ENCODE peak calls at places on chromosomes 3 and 15, in eight cellular contexts. One of them, this sample, is unnamed.
A peak's percentile ranks its signal among the peaks of the same experiment; 100 is the strongest.

GRCh38 chr3:150227839-150228238 is 180.3 kb upstream of the TSC22D2 start:
- DNase-seq in pancreas: no peak
- DNase-seq in mammary epithelial cell: no peak
- DNase-seq in fibroblast of mammary gland: peak; percentile 72
- DNase-seq in AG09319: no peak
- DNase-seq in GM20000: peak; percentile 47
- DNase-seq in neural crest cell: peak; percentile 88
- DNase-seq in PC-9: peak; percentile 65
- DNase-seq in this sample: peak; percentile 55

GRCh38 chr3:133457025-133457424 is 57.2 kb downstream of the BFSP2 start:
- DNase-seq in pancreas: no peak
- DNase-seq in neural crest cell: no peak
- DNase-seq in fibroblast of mammary gland: no peak
- DNase-seq in PC-9: no peak
- DNase-seq in mammary epithelial cell: no peak
- DNase-seq in AG09319: no peak
- DNase-seq in GM20000: no peak
- DNase-seq in this sample: no peak

GRCh38 chr3:115072265-115073008 is 74.7 kb downstream of the ZBTB20 start:
- DNase-seq in GM20000: no peak
- DNase-seq in mammary epithelial cell: peak; percentile 56
- DNase-seq in neural crest cell: no peak
- DNase-seq in fibroblast of mammary gland: peak; percentile 70
- DNase-seq in pancreas: no peak
- DNase-seq in PC-9: no peak
- DNase-seq in AG09319: no peak
- DNase-seq in this sample: peak; percentile 55

GRCh38 chr3:83740504-83740903 is 1218.3 kb upstream of the CADM2 start:
- DNase-seq in neural crest cell: no peak
- DNase-seq in GM20000: no peak
- DNase-seq in AG09319: no peak
- DNase-seq in pancreas: no peak
- DNase-seq in fibroblast of mammary gland: no peak
- DNase-seq in PC-9: no peak
- DNase-seq in mammary epithelial cell: no peak
- DNase-seq in this sample: no peak

GRCh38 chr3:40152482-40153133 is 156.9 kb upstream of the EIF1B start:
- DNase-seq in fibroblast of mammary gland: no peak
- DNase-seq in mammary epithelial cell: peak; percentile 20
- DNase-seq in AG09319: no peak
- DNase-seq in neural crest cell: no peak
- DNase-seq in pancreas: no peak
- DNase-seq in PC-9: no peak
- DNase-seq in GM20000: no peak
- DNase-seq in this sample: peak; percentile 75

GRCh38 chr15:96285715-96286367 is 44.7 kb upstream of the NR2F2 start:
- DNase-seq in AG09319: no peak
- DNase-seq in PC-9: no peak
- DNase-seq in fibroblast of mammary gland: no peak
- DNase-seq in neural crest cell: no peak
- DNase-seq in pancreas: no peak
- DNase-seq in mammary epithelial cell: no peak
- DNase-seq in GM20000: no peak
- DNase-seq in this sample: no peak

GRCh38 chr3:54034971-54035370 is 87.4 kb upstream of the CACNA2D3 start:
- DNase-seq in fibroblast of mammary gland: no peak
- DNase-seq in neural crest cell: no peak
- DNase-seq in mammary epithelial cell: peak; percentile 78
- DNase-seq in GM20000: no peak
- DNase-seq in PC-9: no peak
- DNase-seq in AG09319: no peak
- DNase-seq in pancreas: no peak
- DNase-seq in this sample: no peak

GRCh38 chr15:75578206-75578947 is 738 bp downstream of the PTPN9 start:
- DNase-seq in neural crest cell: peak; percentile 22
- DNase-seq in pancreas: peak; percentile 65
- DNase-seq in mammary epithelial cell: peak; percentile 14
- DNase-seq in fibroblast of mammary gland: no peak
- DNase-seq in PC-9: peak; percentile 18
- DNase-seq in AG09319: no peak
- DNase-seq in GM20000: peak; percentile 78
- DNase-seq in this sample: peak; percentile 29

GRCh38 chr15:65901836-65902235 is 32.5 kb downstream of the RAB11A start:
- DNase-seq in pancreas: no peak
- DNase-seq in GM20000: no peak
- DNase-seq in mammary epithelial cell: no peak
- DNase-seq in AG09319: no peak
- DNase-seq in neural crest cell: no peak
- DNase-seq in fibroblast of mammary gland: no peak
- DNase-seq in PC-9: no peak
- DNase-seq in this sample: no peak

GRCh38 chr15:64387562-64388168 is at the start of gene TRIP4:
- DNase-seq in pancreas: peak; percentile 98
- DNase-seq in AG09319: peak; percentile 92
- DNase-seq in mammary epithelial cell: peak; percentile 96
- DNase-seq in GM20000: peak; percentile 89
- DNase-seq in PC-9: peak; percentile 94
- DNase-seq in neural crest cell: peak; percentile 92
- DNase-seq in fibroblast of mammary gland: peak; percentile 97
- DNase-seq in this sample: peak; percentile 99
- TF ChIP-seq CTCF in pancreas: no peak
- TF ChIP-seq CTCF in AG09319: peak; percentile 11
- TF ChIP-seq CTCF in mammary epithelial cell: no peak
- TF ChIP-seq CTCF in GM20000: peak; percentile 2
- TF ChIP-seq CTCF in PC-9: no peak
- TF ChIP-seq CTCF in neural crest cell: no peak
- TF ChIP-seq CTCF in fibroblast of mammary gland: no peak
- TF ChIP-seq CTCF in this sample: peak; percentile 13

DNA sequence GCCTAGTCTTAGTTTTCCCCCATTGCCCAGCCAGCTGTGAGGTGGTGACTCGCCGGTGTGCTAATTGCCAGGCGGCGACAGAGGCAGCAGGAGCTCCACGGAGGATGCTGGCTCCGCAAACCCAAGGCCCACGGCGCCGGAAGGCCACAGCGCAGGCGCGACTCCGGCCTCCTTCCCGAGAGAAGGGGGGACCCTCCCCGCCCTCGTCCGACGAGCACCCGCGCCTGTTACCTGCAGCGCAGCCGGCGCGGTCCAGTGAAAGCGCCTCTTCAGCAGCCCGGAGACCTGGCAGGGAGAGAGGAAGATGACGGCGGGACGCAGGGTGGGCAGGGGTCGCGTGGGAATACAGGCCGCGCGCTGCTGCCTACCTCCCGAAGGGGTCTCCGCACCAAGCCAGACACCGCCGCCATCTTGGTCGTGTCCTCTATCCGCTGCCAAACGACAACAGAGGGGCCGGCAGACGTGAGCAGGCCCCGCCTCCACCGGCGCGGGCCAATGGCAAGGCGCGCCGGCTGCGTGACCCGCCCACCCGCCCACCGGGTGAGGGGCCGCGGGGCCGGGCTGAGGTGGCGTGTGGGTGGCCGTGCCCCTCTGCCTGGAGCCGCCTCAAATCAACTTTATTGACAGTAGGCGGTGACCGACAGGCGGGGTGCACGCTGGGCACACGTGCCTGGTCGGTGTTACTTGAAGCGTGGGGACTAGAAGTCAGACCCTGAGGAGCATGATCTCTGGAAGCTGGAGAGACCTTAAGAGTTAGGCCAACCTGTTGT is at the start of gene PDHB:
- DNase-seq in AG09319: peak; percentile 65
- DNase-seq in GM20000: peak; percentile 96
- DNase-seq in mammary epithelial cell: peak; percentile 86
- DNase-seq in PC-9: peak; percentile 87
- DNase-seq in fibroblast of mammary gland: peak; percentile 82
- DNase-seq in pancreas: peak; percentile 96
- DNase-seq in neural crest cell: peak; percentile 82
- DNase-seq in this sample: peak; percentile 87
- TF ChIP-seq CTCF in AG09319: no peak
- TF ChIP-seq CTCF in GM20000: no peak
- TF ChIP-seq CTCF in mammary epithelial cell: no peak
- TF ChIP-seq CTCF in PC-9: no peak
- TF ChIP-seq CTCF in fibroblast of mammary gland: no peak
- TF ChIP-seq CTCF in pancreas: no peak
- TF ChIP-seq CTCF in neural crest cell: no peak
- TF ChIP-seq CTCF in this sample: no peak

GRCh38 chr15:78734441-78735064 is 76.7 kb downstream of the ADAMTS7 start:
- DNase-seq in GM20000: no peak
- DNase-seq in mammary epithelial cell: no peak
- DNase-seq in fibroblast of mammary gland: no peak
- DNase-seq in PC-9: no peak
- DNase-seq in AG09319: no peak
- DNase-seq in neural crest cell: no peak
- DNase-seq in pancreas: no peak
- DNase-seq in this sample: no peak

GRCh38 chr15:78740904-78741274 is 70.4 kb downstream of the ADAMTS7 start:
- DNase-seq in pancreas: no peak
- DNase-seq in neural crest cell: no peak
- DNase-seq in AG09319: no peak
- DNase-seq in mammary epithelial cell: no peak
- DNase-seq in GM20000: no peak
- DNase-seq in PC-9: no peak
- DNase-seq in fibroblast of mammary gland: no peak
- DNase-seq in this sample: no peak

GRCh38 chr15:78737187-78737820 is 74.0 kb downstream of the ADAMTS7 start:
- DNase-seq in mammary epithelial cell: no peak
- DNase-seq in neural crest cell: no peak
- DNase-seq in fibroblast of mammary gland: no peak
- DNase-seq in GM20000: no peak
- DNase-seq in AG09319: no peak
- DNase-seq in pancreas: no peak
- DNase-seq in PC-9: no peak
- DNase-seq in this sample: no peak

GRCh38 chr15:78739206-78739605 is 72.1 kb downstream of the ADAMTS7 start:
- DNase-seq in neural crest cell: no peak
- DNase-seq in PC-9: no peak
- DNase-seq in GM20000: no peak
- DNase-seq in mammary epithelial cell: no peak
- DNase-seq in AG09319: no peak
- DNase-seq in pancreas: no peak
- DNase-seq in fibroblast of mammary gland: no peak
- DNase-seq in this sample: no peak

DNA sequence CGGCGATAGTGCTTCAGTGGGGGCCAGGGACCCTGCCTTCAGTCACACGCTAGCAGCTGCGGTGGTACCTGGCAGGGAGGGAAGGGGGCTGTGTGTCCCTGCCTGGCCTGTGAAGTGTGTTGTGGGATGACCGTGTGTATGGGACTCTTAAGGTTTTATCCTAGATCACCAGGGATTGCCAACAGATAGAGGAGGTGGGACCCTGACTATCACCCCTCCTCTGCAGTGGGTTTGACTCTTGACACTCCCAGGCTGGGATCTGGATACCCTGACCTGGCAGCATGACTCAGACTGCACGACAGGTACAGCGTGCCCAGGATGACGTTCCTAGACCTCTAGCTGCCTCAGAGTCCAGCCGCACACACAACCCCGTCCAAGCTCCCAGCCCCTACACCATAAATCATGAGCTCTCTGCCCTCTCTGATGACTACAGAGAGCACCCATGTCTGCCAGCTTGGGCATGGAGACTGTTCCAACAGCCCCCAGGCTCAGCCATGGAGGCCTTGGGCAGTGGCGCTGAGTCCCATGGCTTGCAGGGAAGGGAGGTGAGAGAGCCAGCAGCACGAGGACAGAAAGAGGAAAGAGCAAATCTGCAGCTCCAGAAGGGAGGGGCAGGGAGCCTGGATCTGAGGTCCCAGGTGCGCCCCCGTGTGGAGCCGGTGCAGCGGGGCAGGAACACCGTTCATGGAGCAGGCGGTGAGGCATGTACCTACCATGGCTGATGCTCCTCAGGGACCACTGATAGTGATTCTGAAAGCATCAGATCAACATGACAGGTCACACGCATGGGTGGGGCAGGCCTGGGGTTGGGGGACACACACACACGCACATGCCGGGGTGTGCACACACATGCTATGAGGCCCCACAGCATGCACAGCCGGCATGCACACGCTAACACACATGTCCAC is 71.0 kb downstream of the ADAMTS7 start:
- DNase-seq in AG09319: no peak
- DNase-seq in mammary epithelial cell: peak; percentile 51
- DNase-seq in pancreas: peak; percentile 88
- DNase-seq in neural crest cell: peak; percentile 57
- DNase-seq in fibroblast of mammary gland: peak; percentile 36
- DNase-seq in PC-9: peak; percentile 73
- DNase-seq in GM20000: no peak
- DNase-seq in this sample: peak; percentile 77
- TF ChIP-seq CTCF in AG09319: peak; percentile 33
- TF ChIP-seq CTCF in mammary epithelial cell: peak; percentile 58
- TF ChIP-seq CTCF in pancreas: peak; percentile 14
- TF ChIP-seq CTCF in neural crest cell: peak; percentile 52
- TF ChIP-seq CTCF in fibroblast of mammary gland: peak; percentile 36
- TF ChIP-seq CTCF in PC-9: peak; percentile 63
- TF ChIP-seq CTCF in GM20000: peak; percentile 51
- TF ChIP-seq CTCF in this sample: peak; percentile 64

GRCh38 chr3:179067839-179068238 is 3.8 kb downstream of the ZMAT3 start:
- DNase-seq in pancreas: no peak
- DNase-seq in mammary epithelial cell: no peak
- DNase-seq in fibroblast of mammary gland: no peak
- DNase-seq in PC-9: no peak
- DNase-seq in neural crest cell: no peak
- DNase-seq in GM20000: no peak
- DNase-seq in AG09319: no peak
- DNase-seq in this sample: no peak

GRCh38 chr3:179069762-179070390 is 1.7 kb downstream of the ZMAT3 start:
- DNase-seq in pancreas: no peak
- DNase-seq in mammary epithelial cell: peak; percentile 61
- DNase-seq in PC-9: no peak
- DNase-seq in fibroblast of mammary gland: peak; percentile 61
- DNase-seq in GM20000: no peak
- DNase-seq in AG09319: peak; percentile 16
- DNase-seq in neural crest cell: no peak
- DNase-seq in this sample: peak; percentile 53

GRCh38 chr3:179067291-179067690 is 4.3 kb downstream of the ZMAT3 start:
- DNase-seq in fibroblast of mammary gland: no peak
- DNase-seq in AG09319: no peak
- DNase-seq in PC-9: no peak
- DNase-seq in GM20000: no peak
- DNase-seq in pancreas: no peak
- DNase-seq in neural crest cell: no peak
- DNase-seq in mammary epithelial cell: no peak
- DNase-seq in this sample: no peak

GRCh38 chr3:179071161-179071568 is 444 bp downstream of the ZMAT3 start:
- DNase-seq in pancreas: no peak
- DNase-seq in neural crest cell: no peak
- DNase-seq in AG09319: no peak
- DNase-seq in GM20000: peak; percentile 72
- DNase-seq in mammary epithelial cell: peak; percentile 78
- DNase-seq in PC-9: no peak
- DNase-seq in fibroblast of mammary gland: peak; percentile 36
- DNase-seq in this sample: peak; percentile 65

GRCh38 chr3:179068779-179069530 is 2.7 kb downstream of the ZMAT3 start:
- DNase-seq in AG09319: no peak
- DNase-seq in neural crest cell: no peak
- DNase-seq in PC-9: peak; percentile 31
- DNase-seq in GM20000: no peak
- DNase-seq in fibroblast of mammary gland: peak; percentile 47
- DNase-seq in pancreas: no peak
- DNase-seq in mammary epithelial cell: no peak
- DNase-seq in this sample: peak; percentile 43
- TF ChIP-seq CTCF in AG09319: peak; percentile 70
- TF ChIP-seq CTCF in neural crest cell: peak; percentile 45
- TF ChIP-seq CTCF in PC-9: peak; percentile 71
- TF ChIP-seq CTCF in GM20000: no peak
- TF ChIP-seq CTCF in fibroblast of mammary gland: peak; percentile 59
- TF ChIP-seq CTCF in pancreas: no peak
- TF ChIP-seq CTCF in mammary epithelial cell: peak; percentile 30
- TF ChIP-seq CTCF in this sample: peak; percentile 47

GRCh38 chr3:48088749-48089466 is 72.7 kb upstream of the MAP4 start:
- DNase-seq in mammary epithelial cell: peak; percentile 98
- DNase-seq in fibroblast of mammary gland: peak; percentile 93
- DNase-seq in neural crest cell: peak; percentile 89
- DNase-seq in pancreas: peak; percentile 99
- DNase-seq in PC-9: peak; percentile 97
- DNase-seq in AG09319: peak; percentile 93
- DNase-seq in GM20000: peak; percentile 97
- DNase-seq in this sample: peak; percentile 99
- TF ChIP-seq CTCF in mammary epithelial cell: no peak
- TF ChIP-seq CTCF in fibroblast of mammary gland: no peak
- TF ChIP-seq CTCF in neural crest cell: no peak
- TF ChIP-seq CTCF in pancreas: no peak
- TF ChIP-seq CTCF in PC-9: peak; percentile 3
- TF ChIP-seq CTCF in AG09319: no peak
- TF ChIP-seq CTCF in GM20000: no peak
- TF ChIP-seq CTCF in this sample: no peak